ENCODE peak calls at places on chromosomes 1 and 21, in eight cellular contexts. One of them, this sample, is unnamed.

GRCh38 chr1:17649371-17650106 is 105.6 kb upstream of the ACTL8 start:
- DNase-seq in tibial nerve: no peak
- DNase-seq in upper lobe of left lung: no peak
- DNase-seq in pancreas: no peak
- DNase-seq in ovary: no peak
- DNase-seq in GM23338: no peak
- DNase-seq in omental fat pad: no peak
- DNase-seq in RWPE1: no peak
- DNase-seq in this sample: no peak

GRCh38 chr1:202286622-202287097 is 55.1 kb downstream of the UBE2T start:
- DNase-seq in tibial nerve: no peak
- DNase-seq in upper lobe of left lung: no peak
- DNase-seq in pancreas: peak
- DNase-seq in ovary: no peak
- DNase-seq in GM23338: no peak
- DNase-seq in omental fat pad: no peak
- DNase-seq in RWPE1: no peak
- DNase-seq in this sample: no peak

GRCh38 chr1:155209373-155209721 is 852 bp downstream of the MTX1 start:
- DNase-seq in tibial nerve: no peak
- DNase-seq in upper lobe of left lung: no peak
- DNase-seq in pancreas: no peak
- DNase-seq in ovary: no peak
- DNase-seq in GM23338: no peak
- DNase-seq in omental fat pad: no peak
- DNase-seq in RWPE1: no peak
- DNase-seq in this sample: no peak

GRCh38 chr1:60983701-60984065 is 98.7 kb upstream of the NFIA start:
- DNase-seq in tibial nerve: no peak
- DNase-seq in upper lobe of left lung: no peak
- DNase-seq in pancreas: no peak
- DNase-seq in ovary: no peak
- DNase-seq in GM23338: no peak
- DNase-seq in omental fat pad: no peak
- DNase-seq in RWPE1: no peak
- DNase-seq in this sample: no peak

GRCh38 chr1:8394456-8395321 is 76.8 kb downstream of the SLC45A1 start:
- DNase-seq in tibial nerve: no peak
- DNase-seq in upper lobe of left lung: no peak
- DNase-seq in pancreas: no peak
- DNase-seq in ovary: no peak
- DNase-seq in GM23338: no peak
- DNase-seq in omental fat pad: no peak
- DNase-seq in RWPE1: peak
- DNase-seq in this sample: no peak

GRCh38 chr1:8283058-8283884 is 34.6 kb upstream of the SLC45A1 start:
- DNase-seq in tibial nerve: no peak
- DNase-seq in upper lobe of left lung: peak
- DNase-seq in pancreas: no peak
- DNase-seq in ovary: no peak
- DNase-seq in GM23338: no peak
- DNase-seq in omental fat pad: no peak
- DNase-seq in RWPE1: no peak
- DNase-seq in this sample: no peak

GRCh38 chr1:56520202-56520601 is 59.2 kb downstream of the PLPP3 start:
- DNase-seq in tibial nerve: no peak
- DNase-seq in upper lobe of left lung: no peak
- DNase-seq in pancreas: no peak
- DNase-seq in ovary: no peak
- DNase-seq in GM23338: no peak
- DNase-seq in omental fat pad: no peak
- DNase-seq in RWPE1: no peak
- DNase-seq in this sample: no peak

GRCh38 chr1:204331275-204331674 is 28.5 kb downstream of the PLEKHA6 start:
- DNase-seq in tibial nerve: no peak
- DNase-seq in upper lobe of left lung: peak
- DNase-seq in pancreas: no peak
- DNase-seq in ovary: no peak
- DNase-seq in GM23338: no peak
- DNase-seq in omental fat pad: no peak
- DNase-seq in RWPE1: no peak
- DNase-seq in this sample: no peak

GRCh38 chr21:45524756-45525152 is 17.5 kb downstream of the SLC19A1 start:
- DNase-seq in tibial nerve: no peak
- DNase-seq in upper lobe of left lung: no peak
- DNase-seq in pancreas: no peak
- DNase-seq in ovary: no peak
- DNase-seq in GM23338: no peak
- DNase-seq in omental fat pad: no peak
- DNase-seq in RWPE1: no peak
- DNase-seq in this sample: no peak

GRCh38 chr1:181143081-181143859 is 54.8 kb downstream of the IER5 start:
- DNase-seq in tibial nerve: no peak
- DNase-seq in upper lobe of left lung: no peak
- DNase-seq in pancreas: no peak
- DNase-seq in ovary: no peak
- DNase-seq in GM23338: no peak
- DNase-seq in omental fat pad: no peak
- DNase-seq in RWPE1: no peak
- DNase-seq in this sample: no peak

GRCh38 chr1:156655151-156655903 is 13.4 kb downstream of the BCAN start:
- DNase-seq in tibial nerve: no peak
- DNase-seq in upper lobe of left lung: no peak
- DNase-seq in pancreas: no peak
- DNase-seq in ovary: no peak
- DNase-seq in GM23338: no peak
- DNase-seq in omental fat pad: no peak
- DNase-seq in RWPE1: no peak
- DNase-seq in this sample: no peak

GRCh38 chr1:55714230-55714629 is 499.1 kb upstream of the USP24 start:
- DNase-seq in tibial nerve: no peak
- DNase-seq in upper lobe of left lung: no peak
- DNase-seq in pancreas: no peak
- DNase-seq in ovary: no peak
- DNase-seq in GM23338: no peak
- DNase-seq in omental fat pad: no peak
- DNase-seq in RWPE1: no peak
- DNase-seq in this sample: no peak

GRCh38 chr21:44473915-44474555 is 18.7 kb downstream of the LRRC3 start:
- DNase-seq in tibial nerve: no peak
- DNase-seq in upper lobe of left lung: no peak
- DNase-seq in pancreas: no peak
- DNase-seq in ovary: no peak
- DNase-seq in GM23338: no peak
- DNase-seq in omental fat pad: no peak
- DNase-seq in RWPE1: no peak
- DNase-seq in this sample: no peak

GRCh38 chr1:924619-925323 is 1.0 kb downstream of the SAMD11 start:
- DNase-seq in tibial nerve: no peak
- DNase-seq in upper lobe of left lung: no peak
- DNase-seq in pancreas: no peak
- DNase-seq in ovary: no peak
- DNase-seq in GM23338: peak
- DNase-seq in omental fat pad: no peak
- DNase-seq in RWPE1: no peak
- DNase-seq in this sample: no peak

GRCh38 chr1:189513091-189513490 is 964.6 kb downstream of the BRINP3 start:
- DNase-seq in tibial nerve: no peak
- DNase-seq in upper lobe of left lung: no peak
- DNase-seq in pancreas: no peak
- DNase-seq in ovary: no peak
- DNase-seq in GM23338: peak
- DNase-seq in omental fat pad: no peak
- DNase-seq in RWPE1: no peak
- DNase-seq in this sample: no peak

GRCh38 chr1:53195913-53196484 is 625 bp upstream of the CPT2 start:
- DNase-seq in tibial nerve: no peak
- DNase-seq in upper lobe of left lung: no peak
- DNase-seq in pancreas: no peak
- DNase-seq in ovary: no peak
- DNase-seq in GM23338: no peak
- DNase-seq in omental fat pad: no peak
- DNase-seq in RWPE1: no peak
- DNase-seq in this sample: no peak

GRCh38 chr1:53197301-53198205 is 929 bp downstream of the CPT2 start:
- DNase-seq in tibial nerve: no peak
- DNase-seq in upper lobe of left lung: no peak
- DNase-seq in pancreas: no peak
- DNase-seq in ovary: no peak
- DNase-seq in GM23338: no peak
- DNase-seq in omental fat pad: no peak
- DNase-seq in RWPE1: no peak
- DNase-seq in this sample: no peak

GRCh38 chr1:53198241-53198651 is 1.6 kb downstream of the CPT2 start:
- DNase-seq in tibial nerve: peak
- DNase-seq in upper lobe of left lung: peak
- DNase-seq in pancreas: no peak
- DNase-seq in ovary: no peak
- DNase-seq in GM23338: no peak
- DNase-seq in omental fat pad: no peak
- DNase-seq in RWPE1: no peak
- DNase-seq in this sample: no peak

GRCh38 chr1:53195211-53195909 is 1.3 kb upstream of the CPT2 start:
- DNase-seq in tibial nerve: no peak
- DNase-seq in upper lobe of left lung: no peak
- DNase-seq in pancreas: no peak
- DNase-seq in ovary: no peak
- DNase-seq in GM23338: no peak
- DNase-seq in omental fat pad: no peak
- DNase-seq in RWPE1: no peak
- DNase-seq in this sample: no peak

GRCh38 chr1:53196485-53197271 is at the start of gene CPT2:
- DNase-seq in tibial nerve: peak
- DNase-seq in upper lobe of left lung: peak
- DNase-seq in pancreas: peak
- DNase-seq in ovary: peak
- DNase-seq in GM23338: peak
- DNase-seq in omental fat pad: peak
- DNase-seq in RWPE1: peak
- DNase-seq in this sample: peak
- TF ChIP-seq CTCF in tibial nerve: no peak
- TF ChIP-seq CTCF in upper lobe of left lung: peak
- TF ChIP-seq CTCF in pancreas: no peak
- TF ChIP-seq CTCF in ovary: no peak
- TF ChIP-seq CTCF in GM23338: no peak
- TF ChIP-seq CTCF in omental fat pad: no peak
- TF ChIP-seq CTCF in RWPE1: no peak
- TF ChIP-seq CTCF in this sample: no peak

GRCh38 chr21:29232601-29233541 is 65.9 kb upstream of the BACH1 start:
- DNase-seq in tibial nerve: no peak
- DNase-seq in upper lobe of left lung: no peak
- DNase-seq in pancreas: no peak
- DNase-seq in ovary: no peak
- DNase-seq in GM23338: no peak
- DNase-seq in omental fat pad: no peak
- DNase-seq in RWPE1: peak
- DNase-seq in this sample: no peak
- TF ChIP-seq CTCF in tibial nerve: no peak
- TF ChIP-seq CTCF in upper lobe of left lung: no peak
- TF ChIP-seq CTCF in pancreas: no peak
- TF ChIP-seq CTCF in ovary: no peak
- TF ChIP-seq CTCF in GM23338: peak
- TF ChIP-seq CTCF in omental fat pad: no peak
- TF ChIP-seq CTCF in RWPE1: no peak
- TF ChIP-seq CTCF in this sample: no peak

GRCh38 chr1:177432897-177433296 is 262.1 kb downstream of the BRINP2 start:
- DNase-seq in tibial nerve: no peak
- DNase-seq in upper lobe of left lung: no peak
- DNase-seq in pancreas: no peak
- DNase-seq in ovary: no peak
- DNase-seq in GM23338: peak
- DNase-seq in omental fat pad: no peak
- DNase-seq in RWPE1: no peak
- DNase-seq in this sample: no peak
- TF ChIP-seq CTCF in tibial nerve: no peak
- TF ChIP-seq CTCF in upper lobe of left lung: no peak
- TF ChIP-seq CTCF in pancreas: no peak
- TF ChIP-seq CTCF in ovary: no peak
- TF ChIP-seq CTCF in GM23338: no peak
- TF ChIP-seq CTCF in omental fat pad: no peak
- TF ChIP-seq CTCF in RWPE1: no peak
- TF ChIP-seq CTCF in this sample: peak

GRCh38 chr1:9912264-9912936 is 2.3 kb upstream of the CTNNBIP1 start:
- DNase-seq in tibial nerve: no peak
- DNase-seq in upper lobe of left lung: no peak
- DNase-seq in pancreas: no peak
- DNase-seq in ovary: no peak
- DNase-seq in GM23338: no peak
- DNase-seq in omental fat pad: no peak
- DNase-seq in RWPE1: no peak
- DNase-seq in this sample: no peak

GRCh38 chr1:9909222-9910046 is 635 bp downstream of the CTNNBIP1 start:
- DNase-seq in tibial nerve: no peak
- DNase-seq in upper lobe of left lung: no peak
- DNase-seq in pancreas: peak
- DNase-seq in ovary: peak
- DNase-seq in GM23338: peak
- DNase-seq in omental fat pad: no peak
- DNase-seq in RWPE1: peak
- DNase-seq in this sample: no peak

GRCh38 chr1:9908846-9909221 is 1.2 kb downstream of the CTNNBIP1 start:
- DNase-seq in tibial nerve: no peak
- DNase-seq in upper lobe of left lung: no peak
- DNase-seq in pancreas: no peak
- DNase-seq in ovary: no peak
- DNase-seq in GM23338: no peak
- DNase-seq in omental fat pad: no peak
- DNase-seq in RWPE1: no peak
- DNase-seq in this sample: no peak

GRCh38 chr1:9910080-9910424 is at the start of gene CTNNBIP1:
- DNase-seq in tibial nerve: no peak
- DNase-seq in upper lobe of left lung: no peak
- DNase-seq in pancreas: no peak
- DNase-seq in ovary: no peak
- DNase-seq in GM23338: no peak
- DNase-seq in omental fat pad: no peak
- DNase-seq in RWPE1: no peak
- DNase-seq in this sample: no peak

DNA sequence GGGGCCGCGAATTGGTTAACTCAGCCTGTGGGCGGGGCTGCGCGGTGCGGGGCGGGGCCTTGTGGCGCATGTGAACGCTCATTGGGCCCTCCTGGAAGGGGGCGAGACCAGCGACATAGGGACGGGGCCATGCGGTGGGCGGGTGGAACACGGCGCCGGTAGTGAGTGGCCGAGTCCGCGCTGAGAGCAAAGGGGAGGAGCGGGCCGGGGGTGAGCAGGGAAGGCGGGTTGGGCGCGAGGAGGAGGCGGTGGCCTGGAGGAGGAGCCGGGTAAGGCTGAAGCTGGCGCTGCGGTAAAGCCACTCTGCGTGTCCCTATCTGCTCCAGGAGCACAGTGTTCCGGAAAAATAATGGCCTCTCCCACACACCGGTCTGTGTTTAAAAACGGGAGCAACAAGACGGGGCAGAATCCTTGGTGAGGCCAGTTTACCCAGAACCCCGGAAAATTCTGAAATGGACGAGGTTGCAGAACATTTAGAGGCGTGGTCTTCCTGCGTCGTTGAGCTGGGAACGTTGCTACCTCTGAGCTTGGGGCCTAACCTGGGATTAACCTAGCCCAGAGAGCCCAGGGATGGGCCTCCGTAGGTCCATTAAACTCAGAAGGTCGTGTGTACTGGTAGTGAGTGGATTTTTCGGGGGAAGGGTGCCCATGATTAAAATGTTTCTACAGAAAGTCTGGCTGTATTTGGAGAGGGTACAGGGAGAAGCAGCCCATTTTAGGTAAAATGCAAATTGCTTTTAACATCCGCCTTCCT is 533 bp upstream of the CTNNBIP1 start:
- DNase-seq in tibial nerve: peak
- DNase-seq in upper lobe of left lung: peak
- DNase-seq in pancreas: peak
- DNase-seq in ovary: peak
- DNase-seq in GM23338: peak
- DNase-seq in omental fat pad: peak
- DNase-seq in RWPE1: peak
- DNase-seq in this sample: peak
- TF ChIP-seq CTCF in tibial nerve: no peak
- TF ChIP-seq CTCF in upper lobe of left lung: no peak
- TF ChIP-seq CTCF in pancreas: no peak
- TF ChIP-seq CTCF in ovary: no peak
- TF ChIP-seq CTCF in GM23338: no peak
- TF ChIP-seq CTCF in omental fat pad: no peak
- TF ChIP-seq CTCF in RWPE1: no peak
- TF ChIP-seq CTCF in this sample: no peak

This sample was measured in neural crest cell.